ENCODE peak calls at places on chromosomes 12 and 14, in seven cellular contexts. L is neuronal stem cell; D is NCI-H1092 treated with DMSO at 0.1 percent for 48 hours; K is NCI-H2171 treated with DMSO at 0.1 percent for 48 hours; Z is GM04503; J is osteocyte; C is activated effector memory CD4-positive, alpha-beta T cell treated with Interleukin-2 at 50 U/mL for 16 hours. B is an unnamed sample.

GRCh38 chr12:91620949-91621348 is 438.3 kb upstream of the DCN start:
- DNase-seq in K (no peak), J (no peak), D (peak; percentile 54), L (peak; percentile 8), Z (no peak), C (no peak), B (no peak)

GRCh38 chr12:93825926-93826599 is 148.9 kb downstream of the CRADD start:
- DNase-seq in L (no peak), Z (no peak), J (no peak), D (no peak), K (no peak), C (no peak), B (no peak)

GRCh38 chr12:26982866-26983265 is 31.3 kb downstream of the TM7SF3 start:
- DNase-seq in C (no peak), K (no peak), J (no peak), L (no peak), Z (no peak), D (no peak), B (no peak)

GRCh38 chr12:56886319-56886718 is 47.9 kb downstream of the SDR9C7 start:
- DNase-seq in J (no peak), C (no peak), L (no peak), D (no peak), Z (no peak), K (no peak), B (no peak)

GRCh38 chr12:9221476-9221875 is 13.3 kb upstream of the PZP start:
- DNase-seq in L (no peak), C (no peak), Z (no peak), D (no peak), K (peak; percentile 72), J (no peak), B (no peak)

GRCh38 chr14:77503138-77503537 is 4.5 kb upstream of the ISM2 start:
- DNase-seq in C (no peak), K (no peak), D (no peak), Z (no peak), L (no peak), J (no peak), B (peak; percentile 15)

GRCh38 chr12:51926718-51927117 is 19.4 kb downstream of the ACVRL1 start:
- DNase-seq in Z (no peak), J (no peak), L (no peak), D (no peak), K (no peak), C (peak; percentile 11), B (peak; percentile 39)

GRCh38 chr12:124592481-124593160 is 25.2 kb upstream of the NCOR2 start:
- DNase-seq in L (no peak), J (no peak), D (no peak), Z (no peak), K (no peak), C (no peak), B (no peak)

GRCh38 chr12:102024765-102025164 is 37.0 kb downstream of the WASHC3 start:
- DNase-seq in Z (no peak), L (no peak), C (no peak), J (no peak), D (no peak), K (no peak), B (no peak)

GRCh38 chr14:51395361-51395849 is 155.4 kb downstream of the TMX1 start:
- DNase-seq in D (peak; percentile 15), L (no peak), J (no peak), K (peak; percentile 100), C (no peak), Z (peak; percentile 93), B (no peak)

GRCh38 chr14:55411426-55412389 is at the start of gene ATG14:
- DNase-seq in K (peak; percentile 94), J (peak; percentile 92), L (peak; percentile 81), D (peak; percentile 92), Z (peak; percentile 46), C (peak; percentile 70), B (peak; percentile 92)

GRCh38 chr12:53276511-53276910 is 8.4 kb downstream of the ESPL1 start:
- DNase-seq in D (no peak), Z (no peak), J (no peak), L (no peak), K (no peak), C (no peak), B (no peak)